ENCODE peak calls at places on chromosomes 12 and 14, in six cellular contexts. One of them, this sample, is unnamed. For H3K4me1, the result is how much of the 10 kb centered on the place peaks cover.

GRCh38 chr12:3752096-3752709 is 706 bp downstream of the CRACR2A start:
- DNase-seq in SK-N-SH: peak
- DNase-seq in HCT116: peak
- DNase-seq in H1: no peak
- DNase-seq in HepG2: peak
- DNase-seq in K562: peak
- DNase-seq in this sample: no peak

GRCh38 chr12:1350055-1350933 is 244.1 kb downstream of the FBXL14 start:
- DNase-seq in SK-N-SH: no peak
- DNase-seq in K562: no peak
- DNase-seq in H1: no peak
- DNase-seq in HCT116: no peak
- DNase-seq in HepG2: no peak
- DNase-seq in this sample: no peak

GRCh38 chr12:87779016-87779415 is 250.2 kb downstream of the C12orf50 start:
- DNase-seq in HCT116: no peak
- DNase-seq in SK-N-SH: no peak
- DNase-seq in K562: no peak
- DNase-seq in HepG2: no peak
- DNase-seq in H1: no peak
- DNase-seq in this sample: no peak

GRCh38 chr12:31590730-31591307 is at the start of gene DENND5B:
- DNase-seq in HCT116: no peak
- DNase-seq in HepG2: peak
- DNase-seq in K562: peak
- DNase-seq in SK-N-SH: peak
- DNase-seq in H1: no peak
- DNase-seq in this sample: no peak

GRCh38 chr12:47277972-47278448 is 198.3 kb upstream of the AMIGO2 start:
- DNase-seq in HepG2: no peak
- DNase-seq in H1: no peak
- DNase-seq in K562: peak
- DNase-seq in HCT116: peak
- DNase-seq in SK-N-SH: no peak
- DNase-seq in this sample: no peak

GRCh38 chr12:92561543-92561899 is 141.3 kb upstream of the PLEKHG7 start:
- DNase-seq in SK-N-SH: no peak
- DNase-seq in H1: no peak
- DNase-seq in HCT116: no peak
- DNase-seq in HepG2: no peak
- DNase-seq in K562: no peak
- DNase-seq in this sample: no peak

GRCh38 chr12:6444704-6445688 is at the start of gene CD27:
- DNase-seq in HepG2: no peak
- DNase-seq in H1: no peak
- DNase-seq in K562: no peak
- DNase-seq in SK-N-SH: no peak
- DNase-seq in HCT116: no peak
- DNase-seq in this sample: no peak

GRCh38 chr12:45966486-45966885 is 23.9 kb downstream of the SCAF11 start:
- DNase-seq in SK-N-SH: no peak
- DNase-seq in HepG2: peak
- DNase-seq in K562: no peak
- DNase-seq in HCT116: no peak
- DNase-seq in H1: no peak
- DNase-seq in this sample: no peak

GRCh38 chr12:100612557-100612956 is 39.1 kb downstream of the GAS2L3 start:
- DNase-seq in K562: no peak
- DNase-seq in HepG2: no peak
- DNase-seq in SK-N-SH: no peak
- DNase-seq in HCT116: no peak
- DNase-seq in H1: no peak
- DNase-seq in this sample: no peak

GRCh38 chr12:89949457-89950195 is 241.0 kb upstream of the ATP2B1 start:
- DNase-seq in H1: no peak
- DNase-seq in SK-N-SH: no peak
- DNase-seq in K562: no peak
- DNase-seq in HepG2: peak
- DNase-seq in HCT116: no peak
- DNase-seq in this sample: no peak

GRCh38 chr14:34175574-34175973 is 224.7 kb upstream of the EGLN3 start:
- DNase-seq in K562: no peak
- DNase-seq in HepG2: no peak
- DNase-seq in H1: no peak
- DNase-seq in HCT116: no peak
- DNase-seq in SK-N-SH: no peak
- DNase-seq in this sample: no peak

GRCh38 chr12:104223599-104224168 is 8.1 kb downstream of the TXNRD1 start:
- DNase-seq in HCT116: no peak
- DNase-seq in HepG2: no peak
- DNase-seq in K562: no peak
- DNase-seq in H1: no peak
- DNase-seq in SK-N-SH: no peak
- DNase-seq in this sample: no peak

GRCh38 chr12:6315704-6316597 is 5.5 kb downstream of the PLEKHG6 start:
- DNase-seq in SK-N-SH: no peak
- DNase-seq in K562: no peak
- DNase-seq in HCT116: no peak
- DNase-seq in H1: no peak
- DNase-seq in HepG2: no peak
- DNase-seq in this sample: no peak

GRCh38 chr14:93691042-93691780 is 97.1 kb downstream of the PRIMA1 start:
- DNase-seq in HepG2: no peak
- DNase-seq in K562: no peak
- DNase-seq in H1: no peak
- DNase-seq in HCT116: no peak
- DNase-seq in SK-N-SH: no peak
- DNase-seq in this sample: no peak

GRCh38 chr12:613996-614726 is 49.1 kb downstream of the NINJ2 start:
- DNase-seq in HCT116: no peak
- DNase-seq in K562: no peak
- DNase-seq in SK-N-SH: peak
- DNase-seq in HepG2: peak
- DNase-seq in H1: no peak
- DNase-seq in this sample: no peak

GRCh38 chr12:22103418-22103817 is 57.4 kb downstream of the CMAS start:
- DNase-seq in HCT116: no peak
- DNase-seq in H1: no peak
- DNase-seq in SK-N-SH: no peak
- DNase-seq in HepG2: no peak
- DNase-seq in K562: no peak
- DNase-seq in this sample: no peak

GRCh38 chr14:71692496-71692895 is 239.7 kb upstream of the RGS6 start:
- DNase-seq in HCT116: no peak
- DNase-seq in HepG2: no peak
- DNase-seq in SK-N-SH: no peak
- DNase-seq in H1: no peak
- DNase-seq in K562: no peak
- DNase-seq in this sample: no peak

GRCh38 chr14:57060276-57060956 is 208.3 kb downstream of the EXOC5 start:
- DNase-seq in K562: peak
- DNase-seq in H1: no peak
- DNase-seq in SK-N-SH: no peak
- DNase-seq in HepG2: no peak
- DNase-seq in HCT116: no peak
- DNase-seq in this sample: no peak
- H3K9ac ChIP-seq in K562: no peak
- H3K9ac ChIP-seq in H1: no peak
- H3K9ac ChIP-seq in SK-N-SH: no peak
- H3K9ac ChIP-seq in HepG2: no peak
- H3K9ac ChIP-seq in HCT116: no peak
- H3K9ac ChIP-seq in this sample: no peak

DNA sequence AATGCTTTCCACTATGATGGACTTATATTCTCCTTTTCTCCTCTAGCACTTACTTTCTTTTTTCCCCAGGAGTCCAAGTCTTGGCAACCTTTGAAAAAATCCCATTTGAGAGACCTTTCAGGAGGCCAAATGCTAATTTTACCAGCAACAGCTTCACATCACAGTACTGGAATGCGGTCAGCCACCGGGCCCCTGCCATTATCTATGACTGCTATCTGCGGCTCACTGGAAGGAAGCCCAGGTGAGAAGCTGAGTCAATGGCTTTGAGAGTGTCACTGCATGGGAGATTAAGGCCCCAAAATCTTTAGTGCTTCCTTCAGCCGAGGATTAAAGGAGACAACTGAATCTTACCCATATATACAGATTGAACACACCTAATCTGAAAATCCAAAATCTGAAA is 64.2 kb downstream of the ERGIC2 start:
- DNase-seq in SK-N-SH: no peak
- DNase-seq in HepG2: no peak
- DNase-seq in HCT116: no peak
- DNase-seq in H1: peak
- DNase-seq in K562: no peak
- DNase-seq in this sample: peak
- TF ChIP-seq YY1 in SK-N-SH: no peak
- TF ChIP-seq YY1 in HepG2: no peak
- TF ChIP-seq YY1 in HCT116: no peak
- TF ChIP-seq YY1 in H1: peak
- TF ChIP-seq YY1 in K562: no peak
- TF ChIP-seq YY1 in this sample: peak

GRCh38 chr14:77589099-77589498 is 27.3 kb downstream of the SPTLC2 start:
- DNase-seq in K562: no peak
- DNase-seq in HepG2: no peak
- DNase-seq in HCT116: no peak
- DNase-seq in SK-N-SH: no peak
- DNase-seq in H1: no peak
- DNase-seq in this sample: no peak
- H3K4me1 ChIP-seq in K562: under half
- H3K4me1 ChIP-seq in HepG2: under half
- H3K4me1 ChIP-seq in HCT116: under half
- H3K4me1 ChIP-seq in SK-N-SH: under half
- H3K4me1 ChIP-seq in H1: under half
- H3K4me1 ChIP-seq in this sample: under half

GRCh38 chr12:7642876-7643309 is 22.8 kb downstream of the APOBEC1 start:
- DNase-seq in K562: no peak
- DNase-seq in HCT116: peak
- DNase-seq in H1: no peak
- DNase-seq in SK-N-SH: no peak
- DNase-seq in HepG2: peak
- DNase-seq in this sample: peak

GRCh38 chr12:7638064-7638763 is 27.5 kb downstream of the APOBEC1 start:
- DNase-seq in SK-N-SH: peak
- DNase-seq in HepG2: no peak
- DNase-seq in H1: peak
- DNase-seq in HCT116: no peak
- DNase-seq in K562: no peak
- DNase-seq in this sample: peak

GRCh38 chr12:7642287-7642686 is 23.4 kb downstream of the APOBEC1 start:
- DNase-seq in H1: no peak
- DNase-seq in HepG2: peak
- DNase-seq in SK-N-SH: no peak
- DNase-seq in HCT116: no peak
- DNase-seq in K562: no peak
- DNase-seq in this sample: no peak

GRCh38 chr12:7637641-7638040 is 28.1 kb downstream of the APOBEC1 start:
- DNase-seq in H1: no peak
- DNase-seq in SK-N-SH: no peak
- DNase-seq in HCT116: no peak
- DNase-seq in K562: no peak
- DNase-seq in HepG2: no peak
- DNase-seq in this sample: no peak

DNA sequence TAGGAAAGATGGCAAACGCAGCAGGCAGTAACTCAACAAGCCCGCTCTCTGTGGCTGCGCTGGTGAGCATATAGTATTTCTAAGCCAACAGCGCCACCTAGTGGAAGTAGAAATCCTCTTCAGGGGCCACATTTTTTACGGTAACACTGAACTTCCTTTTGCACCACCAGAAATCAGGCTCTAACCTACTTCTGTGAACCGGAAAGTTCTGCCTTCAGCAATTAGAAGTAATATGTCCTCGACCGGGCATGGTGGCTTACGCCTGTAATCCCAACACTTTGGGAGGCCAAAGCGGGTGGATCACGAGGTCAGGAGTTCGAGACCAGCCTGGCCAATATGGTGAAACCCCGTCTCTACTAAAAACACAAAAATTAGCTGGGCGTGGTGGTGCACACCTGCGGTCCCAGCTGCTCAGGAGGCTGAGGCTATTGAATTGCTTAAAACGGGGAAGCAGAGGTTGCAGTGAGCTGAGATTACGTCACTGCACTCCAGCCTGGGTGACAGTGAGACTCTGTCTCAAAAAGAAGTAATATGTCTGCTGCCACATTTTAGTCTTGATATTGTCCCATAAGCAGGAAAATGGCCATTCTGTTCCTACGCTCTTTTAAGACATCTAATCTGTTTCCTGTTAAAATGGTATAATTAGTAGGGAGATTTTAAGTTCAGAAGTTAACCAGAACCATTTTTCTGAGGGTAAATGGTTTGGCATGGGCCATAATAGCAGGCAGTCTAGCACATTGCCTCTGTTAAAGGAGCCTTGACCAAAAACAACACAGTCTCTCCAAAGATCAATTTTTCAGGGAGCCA is 26.7 kb downstream of the APOBEC1 start:
- DNase-seq in HCT116: peak
- DNase-seq in K562: peak
- DNase-seq in HepG2: peak
- DNase-seq in SK-N-SH: peak
- DNase-seq in H1: peak
- DNase-seq in this sample: peak
- H3K9ac ChIP-seq in HCT116: no peak
- H3K9ac ChIP-seq in K562: no peak
- H3K9ac ChIP-seq in HepG2: no peak
- H3K9ac ChIP-seq in SK-N-SH: no peak
- H3K9ac ChIP-seq in H1: no peak
- H3K9ac ChIP-seq in this sample: peak

GRCh38 chr12:118103601-118104382 is at the start of gene VSIG10:
- DNase-seq in HCT116: no peak
- DNase-seq in SK-N-SH: peak
- DNase-seq in H1: no peak
- DNase-seq in K562: peak
- DNase-seq in HepG2: peak
- DNase-seq in this sample: peak
- TF ChIP-seq YY1 in HCT116: peak
- TF ChIP-seq YY1 in SK-N-SH: peak
- TF ChIP-seq YY1 in H1: peak
- TF ChIP-seq YY1 in K562: no peak
- TF ChIP-seq YY1 in HepG2: peak
- TF ChIP-seq YY1 in this sample: no peak

GRCh38 chr14:68945190-68945584 is 33.9 kb downstream of the ACTN1 start:
- DNase-seq in HepG2: no peak
- DNase-seq in HCT116: no peak
- DNase-seq in SK-N-SH: no peak
- DNase-seq in H1: no peak
- DNase-seq in K562: no peak
- DNase-seq in this sample: no peak
- H3K4me1 ChIP-seq in HepG2: half or more
- H3K4me1 ChIP-seq in HCT116: under half
- H3K4me1 ChIP-seq in SK-N-SH: half or more
- H3K4me1 ChIP-seq in H1: under half
- H3K4me1 ChIP-seq in K562: under half
- H3K4me1 ChIP-seq in this sample: under half

GRCh38 chr12:103114296-103115055 is 157.0 kb downstream of the ASCL1 start:
- DNase-seq in H1: no peak
- DNase-seq in HepG2: no peak
- DNase-seq in K562: no peak
- DNase-seq in SK-N-SH: no peak
- DNase-seq in HCT116: no peak
- DNase-seq in this sample: no peak
- H3K9ac ChIP-seq in H1: no peak
- H3K9ac ChIP-seq in HepG2: no peak
- H3K9ac ChIP-seq in K562: no peak
- H3K9ac ChIP-seq in SK-N-SH: no peak
- H3K9ac ChIP-seq in HCT116: no peak
- H3K9ac ChIP-seq in this sample: no peak

GRCh38 chr14:104966261-104967143 is 11.7 kb downstream of the AHNAK2 start:
- DNase-seq in K562: no peak
- DNase-seq in HCT116: no peak
- DNase-seq in SK-N-SH: no peak
- DNase-seq in H1: no peak
- DNase-seq in HepG2: no peak
- DNase-seq in this sample: no peak
- TF ChIP-seq YY1 in K562: no peak
- TF ChIP-seq YY1 in HCT116: no peak
- TF ChIP-seq YY1 in SK-N-SH: no peak
- TF ChIP-seq YY1 in H1: no peak
- TF ChIP-seq YY1 in HepG2: no peak
- TF ChIP-seq YY1 in this sample: no peak

This sample was measured in NT2/D1.